ENCODE peak calls at places on chromosome 1, in ten cellular contexts. M, L, I, G, P, O, N, W, X and E are unnamed samples.

GRCh38 chr1:29640428-29640785 is 404.1 kb downstream of the PTPRU start:
- DNase-seq in M (no peak), N (no peak), I (no peak), X (no peak), O (no peak), P (no peak), L (no peak), G (no peak), W (no peak), E (no peak)

GRCh38 chr1:58823481-58824010 is 39.7 kb upstream of the JUN start:
- DNase-seq in I (peak; percentile 94), P (no peak), X (peak; percentile 91), N (no peak), O (peak; percentile 24), L (no peak), M (no peak), W (no peak), G (no peak), E (peak; percentile 89)

GRCh38 chr1:198030682-198031081 is 113.5 kb downstream of the LHX9 start:
- DNase-seq in G (no peak), M (no peak), N (peak; percentile 46), X (peak; percentile 76), W (no peak), I (peak; percentile 50), P (no peak), O (no peak), L (no peak), E (no peak)

GRCh38 chr1:160171352-160171751 is 19.0 kb upstream of the CASQ1 start:
- DNase-seq in G (no peak), M (no peak), N (no peak), X (peak; percentile 80), O (no peak), L (no peak), P (no peak), W (no peak), I (peak; percentile 52), E (no peak)

GRCh38 chr1:67831850-67832513 is 1.3 kb downstream of the GNG12 start:
- DNase-seq in X (peak; percentile 91), L (no peak), N (peak; percentile 75), G (no peak), M (peak; percentile 42), O (peak; percentile 70), P (peak; percentile 47), W (no peak), I (peak; percentile 75), E (peak; percentile 28)

GRCh38 chr1:112723511-112723839 is 8.3 kb upstream of the PPM1J start:
- DNase-seq in X (no peak), W (no peak), O (no peak), L (no peak), I (no peak), N (no peak), G (no peak), P (no peak), M (no peak), E (no peak)

GRCh38 chr1:7109901-7110300 is 324.6 kb downstream of the CAMTA1 start:
- DNase-seq in N (no peak), W (no peak), L (no peak), I (no peak), P (no peak), X (no peak), M (no peak), G (no peak), O (peak; percentile 29), E (no peak)

GRCh38 chr1:62131093-62131725 is 63.4 kb upstream of the L1TD1 start:
- DNase-seq in M (no peak), W (no peak), G (no peak), N (peak; percentile 47), P (peak; percentile 95), O (peak; percentile 65), I (peak; percentile 55), X (peak; percentile 78), L (no peak), E (peak; percentile 22)

GRCh38 chr1:151516031-151516511 is 4.9 kb downstream of the CGN start:
- DNase-seq in O (no peak), I (peak; percentile 17), X (no peak), P (peak; percentile 76), N (no peak), M (no peak), L (no peak), W (no peak), G (no peak), E (no peak)

GRCh38 chr1:210098376-210098775 is 134.2 kb upstream of the SERTAD4 start:
- DNase-seq in O (no peak), G (no peak), L (no peak), M (no peak), I (peak; percentile 27), N (no peak), W (no peak), P (no peak), X (peak; percentile 4), E (no peak)